ENCODE peak calls at places on chromosomes 7 and 10, in ten cellular contexts. One of them, this sample, is unnamed. For H3K36me3, the result is how much of the 10 kb centered on the place peaks cover.

GRCh38 chr7:4747746-4748145 is 27.7 kb upstream of the AP5Z1 start:
- DNase-seq in testis: no peak
- DNase-seq in endodermal cell: no peak
- DNase-seq in right lobe of liver: no peak
- DNase-seq in HCT116: no peak
- DNase-seq in pancreas: no peak
- DNase-seq in heart left ventricle: no peak
- DNase-seq in CD8-positive, alpha-beta T cell: no peak
- DNase-seq in naive thymus-derived CD4-positive, alpha-beta T cell: no peak
- DNase-seq in neural progenitor cell: no peak
- DNase-seq in this sample: no peak

GRCh38 chr7:2800923-2801682 is 43.0 kb downstream of the GNA12 start:
- DNase-seq in naive thymus-derived CD4-positive, alpha-beta T cell: no peak
- DNase-seq in neural progenitor cell: no peak
- DNase-seq in heart left ventricle: peak
- DNase-seq in testis: peak
- DNase-seq in endodermal cell: no peak
- DNase-seq in CD8-positive, alpha-beta T cell: no peak
- DNase-seq in pancreas: no peak
- DNase-seq in right lobe of liver: peak
- DNase-seq in HCT116: no peak
- DNase-seq in this sample: peak

GRCh38 chr10:43867667-43868361 is 219.1 kb upstream of the ZNF32 start:
- DNase-seq in right lobe of liver: no peak
- DNase-seq in heart left ventricle: no peak
- DNase-seq in naive thymus-derived CD4-positive, alpha-beta T cell: no peak
- DNase-seq in neural progenitor cell: no peak
- DNase-seq in endodermal cell: peak
- DNase-seq in testis: no peak
- DNase-seq in pancreas: no peak
- DNase-seq in CD8-positive, alpha-beta T cell: no peak
- DNase-seq in HCT116: no peak
- DNase-seq in this sample: no peak

GRCh38 chr7:17500718-17501117 is 202.3 kb downstream of the AHR start:
- DNase-seq in pancreas: no peak
- DNase-seq in endodermal cell: no peak
- DNase-seq in HCT116: no peak
- DNase-seq in CD8-positive, alpha-beta T cell: no peak
- DNase-seq in neural progenitor cell: no peak
- DNase-seq in right lobe of liver: peak
- DNase-seq in testis: no peak
- DNase-seq in naive thymus-derived CD4-positive, alpha-beta T cell: no peak
- DNase-seq in heart left ventricle: no peak
- DNase-seq in this sample: no peak

GRCh38 chr7:133886081-133886480 is 241.1 kb upstream of the LRGUK start:
- DNase-seq in neural progenitor cell: no peak
- DNase-seq in testis: no peak
- DNase-seq in CD8-positive, alpha-beta T cell: no peak
- DNase-seq in naive thymus-derived CD4-positive, alpha-beta T cell: no peak
- DNase-seq in right lobe of liver: no peak
- DNase-seq in heart left ventricle: no peak
- DNase-seq in HCT116: no peak
- DNase-seq in endodermal cell: no peak
- DNase-seq in pancreas: no peak
- DNase-seq in this sample: no peak

GRCh38 chr7:71595176-71595575 is 463.2 kb downstream of the GALNT17 start:
- DNase-seq in CD8-positive, alpha-beta T cell: no peak
- DNase-seq in neural progenitor cell: no peak
- DNase-seq in right lobe of liver: no peak
- DNase-seq in endodermal cell: no peak
- DNase-seq in HCT116: no peak
- DNase-seq in pancreas: no peak
- DNase-seq in naive thymus-derived CD4-positive, alpha-beta T cell: no peak
- DNase-seq in heart left ventricle: no peak
- DNase-seq in testis: no peak
- DNase-seq in this sample: no peak

GRCh38 chr10:110076559-110077318 is 69.0 kb downstream of the ADD3 start:
- DNase-seq in neural progenitor cell: no peak
- DNase-seq in right lobe of liver: no peak
- DNase-seq in testis: peak
- DNase-seq in CD8-positive, alpha-beta T cell: peak
- DNase-seq in pancreas: no peak
- DNase-seq in heart left ventricle: peak
- DNase-seq in naive thymus-derived CD4-positive, alpha-beta T cell: peak
- DNase-seq in HCT116: peak
- DNase-seq in endodermal cell: no peak
- DNase-seq in this sample: no peak

GRCh38 chr10:13773043-13773442 is 186.3 kb downstream of the PRPF18 start:
- DNase-seq in testis: no peak
- DNase-seq in heart left ventricle: no peak
- DNase-seq in neural progenitor cell: no peak
- DNase-seq in naive thymus-derived CD4-positive, alpha-beta T cell: no peak
- DNase-seq in right lobe of liver: no peak
- DNase-seq in HCT116: no peak
- DNase-seq in CD8-positive, alpha-beta T cell: no peak
- DNase-seq in pancreas: no peak
- DNase-seq in endodermal cell: no peak
- DNase-seq in this sample: no peak

GRCh38 chr10:25952857-25953256 is 18.8 kb downstream of the MYO3A start:
- DNase-seq in testis: no peak
- DNase-seq in right lobe of liver: no peak
- DNase-seq in neural progenitor cell: no peak
- DNase-seq in naive thymus-derived CD4-positive, alpha-beta T cell: no peak
- DNase-seq in pancreas: no peak
- DNase-seq in heart left ventricle: no peak
- DNase-seq in endodermal cell: no peak
- DNase-seq in HCT116: no peak
- DNase-seq in CD8-positive, alpha-beta T cell: no peak
- DNase-seq in this sample: no peak

GRCh38 chr10:131477457-131478205 is 166.1 kb upstream of the TCERG1L start:
- DNase-seq in pancreas: peak
- DNase-seq in CD8-positive, alpha-beta T cell: no peak
- DNase-seq in neural progenitor cell: peak
- DNase-seq in right lobe of liver: peak
- DNase-seq in testis: no peak
- DNase-seq in heart left ventricle: no peak
- DNase-seq in HCT116: no peak
- DNase-seq in naive thymus-derived CD4-positive, alpha-beta T cell: no peak
- DNase-seq in endodermal cell: peak
- DNase-seq in this sample: no peak

GRCh38 chr7:5607958-5608656 is 173.4 kb downstream of the RNF216 start:
- DNase-seq in CD8-positive, alpha-beta T cell: no peak
- DNase-seq in heart left ventricle: no peak
- DNase-seq in neural progenitor cell: peak
- DNase-seq in pancreas: no peak
- DNase-seq in testis: no peak
- DNase-seq in endodermal cell: peak
- DNase-seq in right lobe of liver: no peak
- DNase-seq in naive thymus-derived CD4-positive, alpha-beta T cell: no peak
- DNase-seq in HCT116: no peak
- DNase-seq in this sample: no peak

GRCh38 chr7:127776776-127777390 is 124.9 kb downstream of the SND1 start:
- DNase-seq in endodermal cell: no peak
- DNase-seq in neural progenitor cell: no peak
- DNase-seq in HCT116: no peak
- DNase-seq in heart left ventricle: no peak
- DNase-seq in naive thymus-derived CD4-positive, alpha-beta T cell: no peak
- DNase-seq in CD8-positive, alpha-beta T cell: no peak
- DNase-seq in testis: no peak
- DNase-seq in pancreas: no peak
- DNase-seq in right lobe of liver: no peak
- DNase-seq in this sample: no peak

GRCh38 chr7:94529516-94529915 is 19.9 kb downstream of the CASD1 start:
- DNase-seq in heart left ventricle: no peak
- DNase-seq in naive thymus-derived CD4-positive, alpha-beta T cell: no peak
- DNase-seq in HCT116: no peak
- DNase-seq in neural progenitor cell: peak
- DNase-seq in pancreas: no peak
- DNase-seq in testis: no peak
- DNase-seq in endodermal cell: no peak
- DNase-seq in CD8-positive, alpha-beta T cell: no peak
- DNase-seq in right lobe of liver: no peak
- DNase-seq in this sample: no peak
- H3K36me3 ChIP-seq in heart left ventricle: half or more
- H3K36me3 ChIP-seq in naive thymus-derived CD4-positive, alpha-beta T cell: under half
- H3K36me3 ChIP-seq in HCT116: under half
- H3K36me3 ChIP-seq in neural progenitor cell: under half
- H3K36me3 ChIP-seq in pancreas: under half
- H3K36me3 ChIP-seq in testis: under half
- H3K36me3 ChIP-seq in endodermal cell: half or more
- H3K36me3 ChIP-seq in CD8-positive, alpha-beta T cell: under half
- H3K36me3 ChIP-seq in right lobe of liver: under half
- H3K36me3 ChIP-seq in this sample: under half

GRCh38 chr7:22653981-22654380 is 73.0 kb upstream of the IL6 start:
- DNase-seq in HCT116: no peak
- DNase-seq in testis: no peak
- DNase-seq in pancreas: no peak
- DNase-seq in neural progenitor cell: no peak
- DNase-seq in heart left ventricle: no peak
- DNase-seq in right lobe of liver: no peak
- DNase-seq in CD8-positive, alpha-beta T cell: no peak
- DNase-seq in endodermal cell: peak
- DNase-seq in naive thymus-derived CD4-positive, alpha-beta T cell: no peak
- DNase-seq in this sample: no peak

GRCh38 chr7:22654836-22655235 is 72.2 kb upstream of the IL6 start:
- DNase-seq in pancreas: no peak
- DNase-seq in right lobe of liver: no peak
- DNase-seq in testis: no peak
- DNase-seq in HCT116: no peak
- DNase-seq in naive thymus-derived CD4-positive, alpha-beta T cell: no peak
- DNase-seq in neural progenitor cell: no peak
- DNase-seq in CD8-positive, alpha-beta T cell: no peak
- DNase-seq in heart left ventricle: no peak
- DNase-seq in endodermal cell: no peak
- DNase-seq in this sample: no peak

GRCh38 chr7:22658031-22658430 is 69.0 kb upstream of the IL6 start:
- DNase-seq in heart left ventricle: no peak
- DNase-seq in HCT116: no peak
- DNase-seq in CD8-positive, alpha-beta T cell: no peak
- DNase-seq in neural progenitor cell: no peak
- DNase-seq in right lobe of liver: no peak
- DNase-seq in endodermal cell: no peak
- DNase-seq in testis: no peak
- DNase-seq in naive thymus-derived CD4-positive, alpha-beta T cell: no peak
- DNase-seq in pancreas: no peak
- DNase-seq in this sample: no peak

GRCh38 chr7:22657479-22657878 is 69.5 kb upstream of the IL6 start:
- DNase-seq in endodermal cell: no peak
- DNase-seq in neural progenitor cell: no peak
- DNase-seq in pancreas: no peak
- DNase-seq in right lobe of liver: no peak
- DNase-seq in testis: no peak
- DNase-seq in heart left ventricle: no peak
- DNase-seq in naive thymus-derived CD4-positive, alpha-beta T cell: no peak
- DNase-seq in CD8-positive, alpha-beta T cell: no peak
- DNase-seq in HCT116: no peak
- DNase-seq in this sample: no peak

GRCh38 chr7:22655781-22656180 is 71.2 kb upstream of the IL6 start:
- DNase-seq in heart left ventricle: no peak
- DNase-seq in naive thymus-derived CD4-positive, alpha-beta T cell: no peak
- DNase-seq in testis: peak
- DNase-seq in neural progenitor cell: no peak
- DNase-seq in CD8-positive, alpha-beta T cell: no peak
- DNase-seq in pancreas: no peak
- DNase-seq in HCT116: no peak
- DNase-seq in endodermal cell: no peak
- DNase-seq in right lobe of liver: no peak
- DNase-seq in this sample: no peak
- H3K36me3 ChIP-seq in heart left ventricle: under half
- H3K36me3 ChIP-seq in naive thymus-derived CD4-positive, alpha-beta T cell: under half
- H3K36me3 ChIP-seq in testis: under half
- H3K36me3 ChIP-seq in neural progenitor cell: under half
- H3K36me3 ChIP-seq in CD8-positive, alpha-beta T cell: under half
- H3K36me3 ChIP-seq in pancreas: under half
- H3K36me3 ChIP-seq in HCT116: under half
- H3K36me3 ChIP-seq in endodermal cell: half or more
- H3K36me3 ChIP-seq in right lobe of liver: under half
- H3K36me3 ChIP-seq in this sample: under half

DNA sequence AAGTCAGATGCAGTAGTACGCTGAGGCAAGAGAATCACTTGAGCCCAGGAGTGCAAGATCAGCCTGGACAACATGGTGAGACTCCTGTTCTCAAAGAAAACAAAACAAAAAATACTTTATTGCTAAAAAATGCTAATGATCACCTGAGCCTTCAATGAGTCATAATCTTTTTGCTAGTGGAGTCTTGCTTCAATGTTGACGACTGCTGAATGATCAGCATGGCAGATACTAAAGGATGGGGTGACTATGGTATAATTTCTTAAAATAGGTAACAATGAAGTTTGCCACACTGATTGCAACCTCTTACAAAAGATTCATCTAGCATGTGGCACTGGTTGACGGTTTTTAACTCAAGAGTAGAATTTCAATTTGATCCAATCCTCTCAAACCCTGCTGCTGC is 22.3 kb downstream of the NANOS1 start:
- DNase-seq in right lobe of liver: no peak
- DNase-seq in CD8-positive, alpha-beta T cell: no peak
- DNase-seq in HCT116: no peak
- DNase-seq in naive thymus-derived CD4-positive, alpha-beta T cell: no peak
- DNase-seq in pancreas: no peak
- DNase-seq in endodermal cell: peak
- DNase-seq in testis: no peak
- DNase-seq in neural progenitor cell: no peak
- DNase-seq in heart left ventricle: no peak
- DNase-seq in this sample: no peak
- H3K36me3 ChIP-seq in right lobe of liver: half or more
- H3K36me3 ChIP-seq in CD8-positive, alpha-beta T cell: half or more
- H3K36me3 ChIP-seq in HCT116: half or more
- H3K36me3 ChIP-seq in naive thymus-derived CD4-positive, alpha-beta T cell: under half
- H3K36me3 ChIP-seq in pancreas: under half
- H3K36me3 ChIP-seq in endodermal cell: half or more
- H3K36me3 ChIP-seq in testis: under half
- H3K36me3 ChIP-seq in neural progenitor cell: half or more
- H3K36me3 ChIP-seq in heart left ventricle: half or more
- H3K36me3 ChIP-seq in this sample: half or more

DNA sequence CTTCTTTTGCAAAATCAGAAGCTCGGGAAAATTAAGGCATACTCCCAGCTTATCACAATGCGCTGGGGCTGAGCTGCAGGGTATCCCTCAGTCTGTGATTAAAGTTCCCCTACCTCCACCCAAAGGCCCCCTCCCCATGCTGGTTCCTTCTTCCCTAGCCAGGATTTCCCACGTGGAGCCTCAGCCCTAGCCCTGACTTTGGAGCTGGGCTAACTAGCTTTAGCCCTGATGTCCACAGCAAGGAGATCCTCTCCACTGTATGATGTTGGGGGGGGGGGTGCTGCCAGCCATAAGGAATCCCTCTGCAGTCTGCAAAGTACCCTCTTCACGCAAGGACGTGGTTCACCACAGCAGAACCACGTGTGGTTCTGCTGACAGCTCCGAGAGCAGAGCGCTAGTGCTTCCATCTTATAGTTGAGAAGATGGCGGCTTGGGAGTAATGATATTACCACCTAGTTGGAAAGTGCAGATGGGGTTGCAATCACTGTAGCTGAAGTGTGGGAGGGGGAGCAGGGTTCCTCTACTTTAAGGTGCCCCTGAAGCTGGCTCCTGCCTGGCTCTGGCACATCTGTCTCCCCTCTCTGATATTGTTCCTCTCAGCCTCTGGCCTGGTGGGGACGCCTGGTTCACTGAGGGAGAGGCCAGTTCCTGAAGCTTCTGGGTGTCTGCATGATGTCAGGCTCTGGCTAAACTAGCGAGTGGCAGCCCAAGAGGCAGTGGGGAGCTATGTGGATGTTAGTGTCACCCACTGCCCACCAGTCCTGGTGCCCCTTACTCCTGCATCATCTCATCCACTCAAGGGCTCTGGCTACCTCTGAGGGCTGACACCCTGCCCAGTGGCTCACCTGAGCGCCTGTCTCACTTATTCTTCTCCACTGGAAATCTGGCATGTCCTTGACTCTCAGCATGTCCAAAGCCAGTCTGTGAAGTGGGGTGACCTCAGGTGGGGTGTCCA is 270.7 kb downstream of the RPS24 start:
- DNase-seq in right lobe of liver: peak
- DNase-seq in naive thymus-derived CD4-positive, alpha-beta T cell: no peak
- DNase-seq in neural progenitor cell: no peak
- DNase-seq in endodermal cell: peak
- DNase-seq in heart left ventricle: no peak
- DNase-seq in testis: no peak
- DNase-seq in CD8-positive, alpha-beta T cell: peak
- DNase-seq in pancreas: no peak
- DNase-seq in HCT116: no peak
- DNase-seq in this sample: no peak
- H3K36me3 ChIP-seq in right lobe of liver: under half
- H3K36me3 ChIP-seq in naive thymus-derived CD4-positive, alpha-beta T cell: under half
- H3K36me3 ChIP-seq in neural progenitor cell: under half
- H3K36me3 ChIP-seq in endodermal cell: under half
- H3K36me3 ChIP-seq in heart left ventricle: under half
- H3K36me3 ChIP-seq in testis: under half
- H3K36me3 ChIP-seq in CD8-positive, alpha-beta T cell: under half
- H3K36me3 ChIP-seq in pancreas: under half
- H3K36me3 ChIP-seq in HCT116: under half
- H3K36me3 ChIP-seq in this sample: under half